ENCODE peak calls at places on chromosomes 4 and X, in four cellular contexts. V is activated naive CD8-positive, alpha-beta T cell treated with anti-CD3 and anti-CD28 coated beads, Interleukin-2, amount 50 U/mL, for 24 hours; U is COR-L47; D is mucosa of gallbladder. C is an unnamed sample.

GRCh38 chrX:6505960-6506359 is 29.0 kb downstream of the VCX3A start:
- DNase-seq in V (no peak), U (no peak), D (no peak), C (no peak)

GRCh38 chr4:168839758-168840385 is 170.2 kb downstream of the CBR4 start:
- DNase-seq in V (no peak), D (no peak), U (no peak), C (no peak)

GRCh38 chrX:51931761-51932160 is 38.3 kb downstream of the MAGED1 start:
- DNase-seq in U (no peak), V (no peak), D (no peak), C (no peak)

GRCh38 chr4:121370729-121371325 is 10.0 kb downstream of the QRFPR start:
- DNase-seq in D (peak; percentile 40), V (peak; percentile 34), U (peak; percentile 45), C (no peak)

GRCh38 chr4:115090483-115091075 is 22.8 kb downstream of the NDST4 start:
- DNase-seq in U (peak; percentile 72), D (no peak), V (no peak), C (no peak)

GRCh38 chr4:40200881-40201797 is 4.3 kb downstream of the RHOH start:
- DNase-seq in U (no peak), D (no peak), V (no peak), C (no peak)

GRCh38 chr4:155592568-155593343 is 73.9 kb upstream of the GUCY1A1 start:
- DNase-seq in U (no peak), V (no peak), D (peak; percentile 13), C (no peak)

GRCh38 chr4:184237612-184238011 is 19.9 kb upstream of the ENPP6 start:
- DNase-seq in V (no peak), U (no peak), D (no peak), C (no peak)

GRCh38 chr4:52234539-52235174 is 183.6 kb downstream of the SPATA18 start:
- DNase-seq in U (peak; percentile 44), V (no peak), D (no peak), C (no peak)

GRCh38 chr4:57153207-57153606 is 43.0 kb upstream of the IGFBP7 start:
- DNase-seq in D (no peak), V (no peak), U (no peak), C (no peak)

GRCh38 chr4:40322853-40323252 is 12.3 kb upstream of the CHRNA9 start:
- DNase-seq in D (no peak), U (no peak), V (no peak), C (no peak)

GRCh38 chr4:147160908-147161513 is 215.3 kb upstream of the TTC29 start:
- DNase-seq in D (peak; percentile 28), V (no peak), U (peak; percentile 29), C (no peak)

GRCh38 chr4:176277162-176277904 is 8.3 kb upstream of the ASB5 start:
- DNase-seq in D (peak; percentile 67), V (peak; percentile 23), U (peak; percentile 44), C (no peak)

GRCh38 chr4:40238700-40239548 is 42.1 kb downstream of the RHOH start:
- DNase-seq in D (peak; percentile 17), U (no peak), V (peak; percentile 70), C (no peak)

GRCh38 chr4:93384211-93384610 is 444.3 kb upstream of the ATOH1 start:
- DNase-seq in D (no peak), V (no peak), U (no peak), C (no peak)

GRCh38 chrX:129523076-129524055 is at the start of gene SMARCA1:
- DNase-seq in V (no peak), U (peak; percentile 56), D (peak; percentile 17), C (no peak)

GRCh38 chrX:46913710-46914109 is 1.5 kb downstream of the JADE3 start:
- DNase-seq in V (no peak), U (no peak), D (no peak), C (no peak)

GRCh38 chrX:155966876-155967275 is 30.6 kb upstream of the IL9R start:
- DNase-seq in U (peak; percentile 30), D (no peak), V (peak; percentile 30), C (no peak)

GRCh38 chrX:131746491-131746968 is 202.7 kb downstream of the OR13H1 start:
- DNase-seq in D (peak; percentile 89), U (no peak), V (no peak), C (peak; percentile 74)

GRCh38 chr4:5079581-5079980 is 28.3 kb downstream of the STK32B start:
- DNase-seq in U (no peak), V (no peak), D (no peak), C (no peak)

GRCh38 chrX:39857780-39858179 is 240.0 kb downstream of the BCOR start:
- DNase-seq in D (no peak), V (peak; percentile 52), U (no peak), C (peak; percentile 37)